ENCODE peak calls at places on chromosome 1, in six cellular contexts. P is breast epithelium, Q is neural progenitor cell, E is mesendoderm, A is tibial nerve, S is A549. N is an unnamed sample.

GRCh38 chr1:94952539-94952938 is 25.6 kb upstream of the CNN3 start:
- DNase-seq in P (no peak), Q (no peak), E (peak; percentile 40), A (no peak), S (no peak), N (no peak)

GRCh38 chr1:168767885-168768584 is 39.0 kb upstream of the DPT start:
- DNase-seq in P (peak; percentile 24), Q (no peak), E (no peak), A (peak; percentile 38), S (no peak), N (no peak)

GRCh38 chr1:184298321-184299052 is 88.3 kb upstream of the C1orf21 start:
- DNase-seq in P (no peak), Q (peak; percentile 59), E (peak; percentile 13), A (no peak), S (no peak), N (no peak)

GRCh38 chr1:161085165-161085564 is 4.2 kb downstream of the NECTIN4 start:
- DNase-seq in P (no peak), Q (peak; percentile 25), E (peak; percentile 64), A (no peak), S (no peak), N (no peak)

GRCh38 chr1:186178426-186179043 is 196.5 kb downstream of the TPR start:
- DNase-seq in P (no peak), Q (no peak), E (no peak), A (no peak), S (no peak), N (peak; percentile 88)

GRCh38 chr1:12548279-12549105 is 69.5 kb downstream of the DHRS3 start:
- DNase-seq in P (no peak), Q (no peak), E (no peak), A (no peak), S (no peak), N (no peak)

GRCh38 chr1:207883104-207883651 is 27.7 kb downstream of the CD34 start:
- DNase-seq in P (no peak), Q (no peak), E (no peak), A (no peak), S (no peak), N (no peak)

GRCh38 chr1:93081716-93082115 is 2.6 kb downstream of the MTF2 start:
- DNase-seq in P (no peak), Q (no peak), E (no peak), A (no peak), S (no peak), N (no peak)

GRCh38 chr1:215071078-215071477 is 11.5 kb upstream of the KCNK2 start:
- DNase-seq in P (no peak), Q (no peak), E (no peak), A (no peak), S (no peak), N (no peak)

GRCh38 chr1:203306970-203307541 is 1.7 kb downstream of the BTG2 start:
- DNase-seq in P (no peak), Q (peak; percentile 26), E (peak; percentile 29), A (no peak), S (no peak), N (no peak)

GRCh38 chr1:115463347-115463746 is 125.3 kb upstream of the NGF start:
- DNase-seq in P (no peak), Q (no peak), E (peak; percentile 21), A (no peak), S (no peak), N (no peak)

GRCh38 chr1:43382027-43382771 is 7.4 kb downstream of the MED8 start:
- DNase-seq in P (no peak), Q (peak; percentile 62), E (no peak), A (no peak), S (no peak), N (no peak)

GRCh38 chr1:94805912-94806311 is 14.2 kb upstream of the SLC44A3 start:
- DNase-seq in P (peak; percentile 46), Q (peak; percentile 72), E (peak; percentile 60), A (peak; percentile 66), S (peak; percentile 43), N (no peak)

GRCh38 chr1:181014431-181015257 is 8.0 kb downstream of the STX6 start:
- DNase-seq in P (no peak), Q (no peak), E (no peak), A (no peak), S (no peak), N (no peak)

GRCh38 chr1:156772222-156772621 is 4.9 kb downstream of the PRCC start:
- DNase-seq in P (no peak), Q (no peak), E (no peak), A (no peak), S (no peak), N (no peak)

GRCh38 chr1:230080834-230081233 is 13.8 kb downstream of the GALNT2 start:
- DNase-seq in P (no peak), Q (no peak), E (no peak), A (no peak), S (no peak), N (no peak)

GRCh38 chr1:232486454-232487202 is 143.3 kb downstream of the SIPA1L2 start:
- DNase-seq in P (no peak), Q (no peak), E (no peak), A (no peak), S (no peak), N (peak; percentile 84)

GRCh38 chr1:204340137-204340536 is 19.6 kb downstream of the PLEKHA6 start:
- DNase-seq in P (no peak), Q (peak; percentile 79), E (no peak), A (no peak), S (no peak), N (no peak)

GRCh38 chr1:155127672-155128468 is at the start of gene EFNA1:
- DNase-seq in P (peak; percentile 61), Q (peak; percentile 78), E (peak; percentile 54), A (no peak), S (peak; percentile 59), N (no peak)

GRCh38 chr1:214558002-214558770 is 6.8 kb upstream of the PTPN14 start:
- DNase-seq in P (no peak), Q (no peak), E (no peak), A (no peak), S (peak; percentile 52), N (no peak)

GRCh38 chr1:229554886-229555621 is 3.5 kb downstream of the ABCB10 start:
- DNase-seq in P (no peak), Q (no peak), E (peak; percentile 2), A (no peak), S (no peak), N (no peak)

GRCh38 chr1:226600254-226600653 is 51.7 kb downstream of the STUM start:
- DNase-seq in P (no peak), Q (no peak), E (no peak), A (no peak), S (no peak), N (no peak)

GRCh38 chr1:28394136-28394535 is 24.6 kb downstream of the PHACTR4 start:
- DNase-seq in P (no peak), Q (no peak), E (no peak), A (no peak), S (no peak), N (no peak)

GRCh38 chr1:201137579-201138310 is 10.8 kb upstream of the ASCL5 start:
- DNase-seq in P (no peak), Q (no peak), E (no peak), A (peak; percentile 46), S (no peak), N (no peak)

GRCh38 chr1:226046240-226046639 is 16.3 kb upstream of the H3-3A start:
- DNase-seq in P (no peak), Q (no peak), E (no peak), A (no peak), S (peak; percentile 46), N (peak; percentile 68)

GRCh38 chr1:31203215-31203614 is 36.5 kb downstream of the NKAIN1 start:
- DNase-seq in P (peak; percentile 33), Q (no peak), E (no peak), A (peak; percentile 11), S (no peak), N (no peak)

DNA sequence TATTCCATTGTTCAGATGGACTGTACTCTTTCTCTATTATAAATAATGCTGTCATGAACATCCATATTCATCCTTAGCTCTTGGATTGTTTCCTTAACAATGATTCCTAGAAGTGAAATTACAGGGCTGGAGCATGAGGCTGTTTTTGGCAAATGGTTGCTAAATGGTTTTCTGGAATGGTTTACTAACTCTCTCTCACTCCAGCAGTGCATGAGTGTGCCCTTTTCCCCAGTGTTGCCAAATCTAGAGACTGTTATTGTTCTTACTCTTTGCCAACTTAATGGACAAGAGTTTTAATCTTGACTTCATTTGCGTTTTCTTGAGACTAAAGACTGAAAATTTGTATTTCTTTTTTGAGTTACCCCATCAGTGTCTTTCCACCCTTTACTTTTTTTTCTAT is 113.0 kb downstream of the PAPPA2 start:
- DNase-seq in P (no peak), Q (no peak), E (no peak), A (no peak), S (no peak), N (no peak)
- H3K27ac ChIP-seq in P (no peak overlapping the region), Q (no peak overlapping the region), E (no peak overlapping the region), A (no peak overlapping the region), S (no peak overlapping the region), N (no peak overlapping the region)

GRCh38 chr1:57506941-57507340 is 83.1 kb upstream of the DAB1 start:
- DNase-seq in P (no peak), Q (no peak), E (no peak), A (no peak), S (no peak), N (no peak)
- H3K27ac ChIP-seq in P (no peak overlapping the region), Q (no peak overlapping the region), E (no peak overlapping the region), A (no peak overlapping the region), S (no peak overlapping the region), N (no peak overlapping the region)

DNA sequence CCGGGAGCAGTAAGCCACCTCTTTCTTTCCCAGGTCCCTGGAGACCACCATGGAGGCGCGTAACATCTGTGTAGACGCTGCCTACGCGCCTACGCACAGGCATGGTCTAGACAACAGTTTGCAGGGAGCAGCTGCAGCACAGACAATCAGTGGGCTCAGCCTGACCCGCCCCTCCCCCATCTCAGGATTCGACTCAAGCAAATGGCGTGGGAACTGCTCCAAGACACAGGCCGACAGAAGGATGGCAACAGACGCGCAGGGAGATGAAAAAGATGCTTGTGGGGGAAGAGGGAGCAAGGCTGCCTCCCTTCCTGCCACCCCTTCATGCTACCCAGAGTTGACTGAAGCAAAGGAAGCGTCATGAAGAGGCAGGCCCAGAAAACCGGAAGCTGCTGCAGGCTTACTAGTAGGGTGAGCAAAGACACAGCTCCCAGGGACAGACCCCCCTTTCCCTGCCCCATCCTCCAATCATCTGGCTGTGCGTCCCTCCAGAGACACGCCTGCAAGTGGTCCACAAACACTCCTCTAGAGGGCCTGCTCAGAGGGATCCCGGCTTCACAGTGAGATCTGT is 19.5 kb downstream of the STK40 start:
- DNase-seq in P (no peak), Q (peak; percentile 78), E (peak; percentile 65), A (no peak), S (no peak), N (no peak)
- H3K27ac ChIP-seq in P (peak overlapping the region; percentile 56), Q (peak overlapping the region; percentile 61), E (no peak overlapping the region), A (peak overlapping the region; percentile 44), S (peak overlapping the region; percentile 20), N (no peak overlapping the region)

GRCh38 chr1:224591326-224591725 is 24.8 kb upstream of the CNIH3 start:
- DNase-seq in P (no peak), Q (no peak), E (no peak), A (no peak), S (no peak), N (no peak)

GRCh38 chr1:224594360-224594759 is 21.8 kb upstream of the CNIH3 start:
- DNase-seq in P (no peak), Q (no peak), E (no peak), A (no peak), S (no peak), N (no peak)

GRCh38 chr1:224587051-224587450 is 29.1 kb upstream of the CNIH3 start:
- DNase-seq in P (no peak), Q (no peak), E (no peak), A (no peak), S (no peak), N (no peak)

GRCh38 chr1:224589006-224589405 is 27.1 kb upstream of the CNIH3 start:
- DNase-seq in P (no peak), Q (no peak), E (peak; percentile 37), A (no peak), S (no peak), N (no peak)

GRCh38 chr1:224592636-224593579 is 23.2 kb upstream of the CNIH3 start:
- DNase-seq in P (peak; percentile 85), Q (no peak), E (peak; percentile 9), A (no peak), S (no peak), N (peak; percentile 44)
- H3K27ac ChIP-seq in P (no peak overlapping the region), Q (no peak overlapping the region), E (no peak overlapping the region), A (no peak overlapping the region), S (no peak overlapping the region), N (no peak overlapping the region)

N was measured in epithelial cell of prostate.